ENCODE peak calls at places on chromosomes 6 and 20, in seven cellular contexts. W is ascending aorta, Y is sigmoid colon, G is mesothelial cell of epicardium, V is AG09309, J is GM13977, Z is HCT116. B is an unnamed sample.
A peak's percentile ranks its signal among the peaks of the same experiment; 100 is the strongest.

GRCh38 chr6:125153541-125154183 is at the start of gene TPD52L1:
- DNase-seq in Z (peak; percentile 76), J (peak; percentile 84), Y (peak; percentile 87), W (peak; percentile 48), G (peak; percentile 87), V (no peak), B (peak; percentile 82)

GRCh38 chr6:167093922-167094432 is 28.9 kb upstream of the CCR6 start:
- DNase-seq in Y (no peak), W (no peak), J (peak; percentile 80), Z (no peak), G (no peak), V (no peak), B (peak; percentile 85)

GRCh38 chr6:83417880-83418663 is 12.8 kb downstream of the ME1 start:
- DNase-seq in Y (no peak), Z (peak; percentile 35), G (no peak), W (no peak), J (peak; percentile 24), V (peak; percentile 37), B (peak; percentile 33)

GRCh38 chr6:2999005-2999620 is 581 bp upstream of the NQO2 start:
- DNase-seq in Z (no peak), V (peak; percentile 73), G (peak; percentile 42), W (peak; percentile 60), Y (no peak), J (no peak), B (no peak)

GRCh38 chr6:18997375-18997826 is 610.3 kb downstream of the RNF144B start:
- DNase-seq in Z (peak; percentile 52), G (no peak), W (no peak), V (peak; percentile 23), J (peak; percentile 39), Y (no peak), B (peak; percentile 39)

GRCh38 chr6:37033255-37033654 is 27.8 kb downstream of the FGD2 start:
- DNase-seq in J (peak; percentile 62), Z (no peak), Y (no peak), V (no peak), W (no peak), G (no peak), B (no peak)

GRCh38 chr6:97462944-97463343 is 179.9 kb upstream of the MMS22L start:
- DNase-seq in Z (no peak), G (no peak), W (no peak), V (no peak), J (no peak), Y (no peak), B (no peak)

GRCh38 chr20:34753706-34754461 is 49.7 kb downstream of the TP53INP2 start:
- DNase-seq in W (no peak), Z (no peak), J (no peak), Y (no peak), V (peak; percentile 39), G (no peak), B (no peak)

GRCh38 chr6:134442073-134442472 is 124.2 kb upstream of the SGK1 start:
- DNase-seq in J (no peak), Y (no peak), W (no peak), Z (no peak), G (no peak), V (no peak), B (no peak)

GRCh38 chr6:107618672-107619071 is 128.8 kb downstream of the SOBP start:
- DNase-seq in W (no peak), Y (no peak), V (no peak), Z (no peak), J (peak; percentile 66), G (no peak), B (peak; percentile 70)

GRCh38 chr6:135722182-135722581 is 129.3 kb upstream of the PDE7B start:
- DNase-seq in W (no peak), Z (no peak), G (no peak), Y (no peak), V (no peak), J (no peak), B (no peak)

GRCh38 chr6:132763269-132763668 is 5.6 kb upstream of the VNN2 start:
- DNase-seq in G (no peak), J (peak; percentile 64), Y (no peak), Z (no peak), W (no peak), V (no peak), B (peak; percentile 63)

GRCh38 chr20:52972190-52972937 is at the start of gene TSHZ2:
- DNase-seq in G (peak; percentile 49), W (no peak), Y (peak; percentile 78), V (no peak), J (no peak), Z (no peak), B (no peak)

GRCh38 chr20:20266552-20266951 is 101.4 kb upstream of the INSM1 start:
- DNase-seq in V (no peak), Y (no peak), J (no peak), G (no peak), Z (no peak), W (no peak), B (no peak)

GRCh38 chr6:148677594-148678476 is 69.0 kb upstream of the UST start:
- DNase-seq in W (no peak), Y (no peak), G (no peak), V (no peak), J (peak; percentile 60), Z (no peak), B (peak; percentile 68)

GRCh38 chr6:163367388-163368183 is 46.9 kb upstream of the QKI start:
- DNase-seq in G (no peak), Y (no peak), V (no peak), Z (no peak), J (no peak), W (no peak), B (no peak)

GRCh38 chr20:51009303-51010042 is 13.4 kb downstream of the KCNG1 start:
- DNase-seq in W (no peak), Y (no peak), Z (no peak), J (no peak), V (no peak), G (no peak), B (no peak)

GRCh38 chr6:32796848-32797776 is 19.7 kb downstream of the HLA-DOB start:
- DNase-seq in V (peak; percentile 7), W (no peak), Z (peak; percentile 31), G (peak; percentile 92), J (peak; percentile 52), Y (peak; percentile 77), B (peak; percentile 64)

GRCh38 chr6:32941412-32941784 is 570 bp upstream of the HLA-DMB start:
- DNase-seq in J (peak; percentile 53), V (no peak), Y (no peak), G (no peak), Z (no peak), W (no peak), B (peak; percentile 62)

GRCh38 chr6:143060806-143061596 is at the start of gene AIG1:
- DNase-seq in Z (peak; percentile 47), W (peak; percentile 18), Y (no peak), J (peak; percentile 28), V (no peak), G (peak; percentile 69), B (peak; percentile 25)

GRCh38 chr6:74549746-74550145 is 656.1 kb downstream of the COL12A1 start:
- DNase-seq in G (no peak), J (no peak), V (no peak), W (no peak), Z (no peak), Y (no peak), B (no peak)

GRCh38 chr6:107179004-107179403 is 63.7 kb upstream of the BEND3 start:
- DNase-seq in V (no peak), J (no peak), W (no peak), Z (peak; percentile 7), G (no peak), Y (no peak), B (no peak)

GRCh38 chr20:62733891-62734290 is 25.3 kb downstream of the NTSR1 start:
- DNase-seq in W (no peak), Z (no peak), Y (no peak), G (no peak), J (no peak), V (no peak), B (no peak)

GRCh38 chr6:25963426-25964123 is 973 bp downstream of the TRIM38 start:
- DNase-seq in J (no peak), G (no peak), Y (no peak), V (no peak), Z (no peak), W (no peak), B (no peak)

GRCh38 chr6:149846321-149846720 is 17.8 kb downstream of the LRP11 start:
- DNase-seq in J (no peak), Y (peak; percentile 73), W (no peak), Z (no peak), V (no peak), G (peak; percentile 69), B (no peak)

GRCh38 chr6:150891886-150892485 is 26.5 kb downstream of the MTHFD1L start:
- DNase-seq in G (peak; percentile 80), Y (peak; percentile 82), J (peak; percentile 35), V (peak; percentile 50), Z (peak; percentile 64), W (no peak), B (peak; percentile 27)

GRCh38 chr20:33337531-33338165 is 54.6 kb downstream of the BPIFB1 start:
- DNase-seq in V (no peak), G (no peak), Y (no peak), J (peak; percentile 60), Z (no peak), W (no peak), B (peak; percentile 60)

GRCh38 chr6:43038727-43039126 is 14.9 kb downstream of the CUL7 start:
- DNase-seq in W (no peak), Z (no peak), J (no peak), Y (no peak), G (no peak), V (no peak), B (no peak)

GRCh38 chr6:162726997-162727346 is 594 bp downstream of the PRKN start:
- DNase-seq in V (no peak), J (peak; percentile 27), W (no peak), Z (no peak), Y (no peak), G (no peak), B (no peak)

GRCh38 chr6:56021943-56022342 is 146.6 kb upstream of the BMP5 start:
- DNase-seq in J (no peak), W (no peak), Y (no peak), V (no peak), Z (no peak), G (no peak), B (no peak)
- TF ChIP-seq CTCF in J (no peak), W (no peak), Y (no peak), V (peak; percentile 46), Z (no peak), G (no peak), B (no peak)

GRCh38 chr20:4780245-4780644 is 58.5 kb downstream of the PRND start:
- DNase-seq in J (no peak), Z (no peak), W (no peak), V (no peak), Y (no peak), G (no peak), B (no peak)
- TF ChIP-seq CTCF in J (peak; percentile 15), Z (no peak), W (no peak), V (no peak), Y (no peak), G (no peak), B (no peak)

GRCh38 chr20:2657241-2657640 is 4.8 kb downstream of the NOP56 start:
- DNase-seq in V (no peak), Y (no peak), G (no peak), W (no peak), Z (no peak), J (no peak), B (no peak)
- TF ChIP-seq CTCF in V (no peak), Y (no peak), G (no peak), W (no peak), Z (no peak), J (no peak), B (no peak)

DNA sequence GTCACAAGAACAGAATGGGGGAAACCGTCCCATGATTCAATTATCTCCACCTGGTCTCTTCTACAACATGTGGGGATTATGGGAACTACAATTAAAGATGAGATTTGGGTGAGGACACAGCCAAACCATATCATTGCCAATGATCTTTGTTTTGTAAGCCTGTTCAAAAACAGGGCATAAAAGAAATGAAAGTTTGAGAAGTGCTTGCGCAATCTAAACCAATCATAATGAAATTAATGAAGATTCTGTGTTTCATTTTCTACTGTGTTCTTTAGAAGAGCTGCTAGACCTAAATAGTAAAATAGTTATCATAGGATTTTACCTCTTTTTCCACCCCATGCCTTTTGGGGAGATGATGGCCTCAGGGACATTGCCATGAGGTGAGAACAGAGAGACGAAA is 761.3 kb downstream of the HDGFL1 start:
- DNase-seq in J (no peak), Z (no peak), V (no peak), G (no peak), W (no peak), Y (no peak), B (no peak)
- TF ChIP-seq CTCF in J (no peak), Z (no peak), V (no peak), G (no peak), W (no peak), Y (no peak), B (no peak)